ENCODE peak calls at places on chromosomes 3 and 15, in six cellular contexts. One of them, this sample, is unnamed.

GRCh38 chr15:48433226-48433886 is 102.1 kb downstream of the DUT start:
- DNase-seq in NCI-H2081: no peak
- DNase-seq in HTR-8/SVneo: no peak
- DNase-seq in NCI-H2171 treated with DMSO at 0.1 percent for 48 hours: no peak
- DNase-seq in Calu3: no peak
- DNase-seq in fibroblast of the aortic adventitia: peak; percentile 67
- DNase-seq in this sample: no peak

GRCh38 chr3:13023251-13024055 is 49.8 kb downstream of the IQSEC1 start:
- DNase-seq in Calu3: no peak
- DNase-seq in fibroblast of the aortic adventitia: peak; percentile 43
- DNase-seq in NCI-H2171 treated with DMSO at 0.1 percent for 48 hours: peak; percentile 43
- DNase-seq in HTR-8/SVneo: no peak
- DNase-seq in NCI-H2081: no peak
- DNase-seq in this sample: peak; percentile 3

GRCh38 chr15:93987068-93987467 is 244.3 kb upstream of the MCTP2 start:
- DNase-seq in NCI-H2171 treated with DMSO at 0.1 percent for 48 hours: no peak
- DNase-seq in HTR-8/SVneo: no peak
- DNase-seq in Calu3: no peak
- DNase-seq in NCI-H2081: no peak
- DNase-seq in fibroblast of the aortic adventitia: no peak
- DNase-seq in this sample: no peak

GRCh38 chr3:136802481-136802996 is 16.4 kb upstream of the SLC35G2 start:
- DNase-seq in HTR-8/SVneo: no peak
- DNase-seq in NCI-H2171 treated with DMSO at 0.1 percent for 48 hours: no peak
- DNase-seq in Calu3: peak; percentile 67
- DNase-seq in NCI-H2081: peak; percentile 82
- DNase-seq in fibroblast of the aortic adventitia: peak; percentile 19
- DNase-seq in this sample: no peak

GRCh38 chr3:33989229-33989628 is 190.8 kb downstream of the PDCD6IP start:
- DNase-seq in Calu3: no peak
- DNase-seq in NCI-H2171 treated with DMSO at 0.1 percent for 48 hours: no peak
- DNase-seq in fibroblast of the aortic adventitia: no peak
- DNase-seq in HTR-8/SVneo: no peak
- DNase-seq in NCI-H2081: no peak
- DNase-seq in this sample: no peak

GRCh38 chr15:75782926-75783325 is 60.3 kb upstream of the UBE2Q2 start:
- DNase-seq in NCI-H2081: no peak
- DNase-seq in HTR-8/SVneo: no peak
- DNase-seq in Calu3: no peak
- DNase-seq in NCI-H2171 treated with DMSO at 0.1 percent for 48 hours: no peak
- DNase-seq in fibroblast of the aortic adventitia: no peak
- DNase-seq in this sample: peak; percentile 29

GRCh38 chr15:44550256-44550655 is 13.3 kb downstream of the EIF3J start:
- DNase-seq in NCI-H2171 treated with DMSO at 0.1 percent for 48 hours: peak; percentile 53
- DNase-seq in NCI-H2081: no peak
- DNase-seq in fibroblast of the aortic adventitia: peak; percentile 57
- DNase-seq in HTR-8/SVneo: no peak
- DNase-seq in Calu3: no peak
- DNase-seq in this sample: no peak

GRCh38 chr15:97902140-97902780 is 58.2 kb upstream of the ARRDC4 start:
- DNase-seq in NCI-H2171 treated with DMSO at 0.1 percent for 48 hours: no peak
- DNase-seq in HTR-8/SVneo: no peak
- DNase-seq in Calu3: no peak
- DNase-seq in fibroblast of the aortic adventitia: peak; percentile 53
- DNase-seq in NCI-H2081: no peak
- DNase-seq in this sample: no peak

GRCh38 chr3:96434616-96435015 is 379.8 kb upstream of the EPHA6 start:
- DNase-seq in NCI-H2171 treated with DMSO at 0.1 percent for 48 hours: no peak
- DNase-seq in fibroblast of the aortic adventitia: no peak
- DNase-seq in HTR-8/SVneo: no peak
- DNase-seq in NCI-H2081: no peak
- DNase-seq in Calu3: no peak
- DNase-seq in this sample: no peak

GRCh38 chr3:123467051-123467450 is 18.2 kb upstream of the ADCY5 start:
- DNase-seq in NCI-H2081: no peak
- DNase-seq in HTR-8/SVneo: no peak
- DNase-seq in NCI-H2171 treated with DMSO at 0.1 percent for 48 hours: no peak
- DNase-seq in Calu3: no peak
- DNase-seq in fibroblast of the aortic adventitia: no peak
- DNase-seq in this sample: no peak

GRCh38 chr3:61808526-61808925 is 247.2 kb downstream of the PTPRG start:
- DNase-seq in NCI-H2081: no peak
- DNase-seq in fibroblast of the aortic adventitia: peak; percentile 89
- DNase-seq in HTR-8/SVneo: no peak
- DNase-seq in NCI-H2171 treated with DMSO at 0.1 percent for 48 hours: no peak
- DNase-seq in Calu3: no peak
- DNase-seq in this sample: no peak

GRCh38 chr3:34225828-34226227 is 427.4 kb downstream of the PDCD6IP start:
- DNase-seq in NCI-H2171 treated with DMSO at 0.1 percent for 48 hours: no peak
- DNase-seq in fibroblast of the aortic adventitia: no peak
- DNase-seq in Calu3: no peak
- DNase-seq in NCI-H2081: no peak
- DNase-seq in HTR-8/SVneo: no peak
- DNase-seq in this sample: no peak

GRCh38 chr3:124078978-124079911 is 87.3 kb upstream of the ROPN1 start:
- DNase-seq in NCI-H2171 treated with DMSO at 0.1 percent for 48 hours: peak; percentile 77
- DNase-seq in HTR-8/SVneo: peak; percentile 41
- DNase-seq in NCI-H2081: peak; percentile 45
- DNase-seq in Calu3: peak; percentile 31
- DNase-seq in fibroblast of the aortic adventitia: peak; percentile 59
- DNase-seq in this sample: no peak

GRCh38 chr15:98872777-98873176 is 134.8 kb downstream of the PGPEP1L start:
- DNase-seq in Calu3: no peak
- DNase-seq in HTR-8/SVneo: no peak
- DNase-seq in NCI-H2171 treated with DMSO at 0.1 percent for 48 hours: no peak
- DNase-seq in fibroblast of the aortic adventitia: no peak
- DNase-seq in NCI-H2081: no peak
- DNase-seq in this sample: no peak

GRCh38 chr3:194395201-194395600 is 3.9 kb downstream of the GP5 start:
- DNase-seq in NCI-H2171 treated with DMSO at 0.1 percent for 48 hours: peak; percentile 36
- DNase-seq in Calu3: peak; percentile 53
- DNase-seq in HTR-8/SVneo: no peak
- DNase-seq in NCI-H2081: peak; percentile 93
- DNase-seq in fibroblast of the aortic adventitia: no peak
- DNase-seq in this sample: no peak

GRCh38 chr3:167110906-167111305 is 269.2 kb downstream of the ZBBX start:
- DNase-seq in Calu3: peak; percentile 7
- DNase-seq in fibroblast of the aortic adventitia: no peak
- DNase-seq in NCI-H2171 treated with DMSO at 0.1 percent for 48 hours: peak; percentile 42
- DNase-seq in HTR-8/SVneo: peak; percentile 22
- DNase-seq in NCI-H2081: no peak
- DNase-seq in this sample: no peak

GRCh38 chr3:160010578-160010977 is 21.9 kb downstream of the IL12A start:
- DNase-seq in NCI-H2171 treated with DMSO at 0.1 percent for 48 hours: no peak
- DNase-seq in HTR-8/SVneo: no peak
- DNase-seq in fibroblast of the aortic adventitia: no peak
- DNase-seq in Calu3: no peak
- DNase-seq in NCI-H2081: no peak
- DNase-seq in this sample: no peak

GRCh38 chr15:69719527-69719926 is 266.9 kb downstream of the RPLP1 start:
- DNase-seq in NCI-H2171 treated with DMSO at 0.1 percent for 48 hours: no peak
- DNase-seq in NCI-H2081: no peak
- DNase-seq in HTR-8/SVneo: no peak
- DNase-seq in fibroblast of the aortic adventitia: no peak
- DNase-seq in Calu3: no peak
- DNase-seq in this sample: no peak

GRCh38 chr3:135878501-135878900 is 87.0 kb upstream of the PPP2R3A start:
- DNase-seq in NCI-H2171 treated with DMSO at 0.1 percent for 48 hours: no peak
- DNase-seq in HTR-8/SVneo: no peak
- DNase-seq in NCI-H2081: no peak
- DNase-seq in fibroblast of the aortic adventitia: no peak
- DNase-seq in Calu3: no peak
- DNase-seq in this sample: no peak

GRCh38 chr3:171239757-171240503 is 213.4 kb upstream of the SLC2A2 start:
- DNase-seq in fibroblast of the aortic adventitia: no peak
- DNase-seq in NCI-H2171 treated with DMSO at 0.1 percent for 48 hours: peak; percentile 78
- DNase-seq in NCI-H2081: no peak
- DNase-seq in HTR-8/SVneo: no peak
- DNase-seq in Calu3: no peak
- DNase-seq in this sample: no peak

GRCh38 chr3:567488-568173 is 371.1 kb downstream of the CHL1 start:
- DNase-seq in fibroblast of the aortic adventitia: no peak
- DNase-seq in NCI-H2171 treated with DMSO at 0.1 percent for 48 hours: peak; percentile 12
- DNase-seq in NCI-H2081: no peak
- DNase-seq in HTR-8/SVneo: no peak
- DNase-seq in Calu3: no peak
- DNase-seq in this sample: no peak

GRCh38 chr15:67832965-67833503 is 6.8 kb downstream of the RNU6-1 start:
- DNase-seq in NCI-H2081: no peak
- DNase-seq in Calu3: no peak
- DNase-seq in HTR-8/SVneo: no peak
- DNase-seq in NCI-H2171 treated with DMSO at 0.1 percent for 48 hours: no peak
- DNase-seq in fibroblast of the aortic adventitia: no peak
- DNase-seq in this sample: no peak

GRCh38 chr15:47820780-47821319 is 103.5 kb downstream of the SEMA6D start:
- DNase-seq in NCI-H2081: no peak
- DNase-seq in Calu3: no peak
- DNase-seq in NCI-H2171 treated with DMSO at 0.1 percent for 48 hours: peak; percentile 96
- DNase-seq in HTR-8/SVneo: peak; percentile 27
- DNase-seq in fibroblast of the aortic adventitia: peak; percentile 70
- DNase-seq in this sample: no peak

This sample was measured in mesothelial cell of epicardium.